ENCODE peak calls at places on chromosomes 13 and 19, in seven cellular contexts. C, Y, E, N, O, P and T are unnamed samples.

GRCh38 chr19:47032171-47032811 is 12.7 kb downstream of the NPAS1 start:
- DNase-seq in C (no peak), Y (peak), E (peak), N (peak), O (peak), P (no peak), T (peak)

GRCh38 chr13:28522871-28523270 is 27.9 kb upstream of the FLT1 start:
- DNase-seq in C (no peak), Y (no peak), E (no peak), N (no peak), O (no peak), P (no peak), T (no peak)

GRCh38 chr13:110518150-110518525 is 43.4 kb downstream of the RAB20 start:
- DNase-seq in C (no peak), Y (no peak), E (no peak), N (no peak), O (no peak), P (no peak), T (no peak)

GRCh38 chr19:34224996-34225658 is 29.2 kb upstream of the GARRE1 start:
- DNase-seq in C (no peak), Y (no peak), E (no peak), N (no peak), O (peak), P (no peak), T (no peak)

GRCh38 chr13:29607465-29607864 is 12.0 kb upstream of the SLC7A1 start:
- DNase-seq in C (no peak), Y (no peak), E (no peak), N (no peak), O (peak), P (no peak), T (no peak)

GRCh38 chr13:76882431-76882830 is 3.8 kb downstream of the KCTD12 start:
- DNase-seq in C (no peak), Y (no peak), E (no peak), N (no peak), O (peak), P (no peak), T (no peak)

GRCh38 chr13:25237083-25237482 is 50.2 kb downstream of the MTMR6 start:
- DNase-seq in C (no peak), Y (no peak), E (peak), N (no peak), O (no peak), P (no peak), T (no peak)

GRCh38 chr13:103996733-103997132 is 930.5 kb upstream of the SLC10A2 start:
- DNase-seq in C (no peak), Y (no peak), E (no peak), N (no peak), O (no peak), P (no peak), T (no peak)

GRCh38 chr13:35936579-35936978 is 194.6 kb downstream of the DCLK1 start:
- DNase-seq in C (no peak), Y (no peak), E (no peak), N (no peak), O (no peak), P (no peak), T (no peak)

GRCh38 chr19:19595171-19595701 is 23.3 kb downstream of the PBX4 start:
- DNase-seq in C (no peak), Y (no peak), E (no peak), N (no peak), O (peak), P (no peak), T (no peak)

GRCh38 chr19:5961969-5962945 is 15.7 kb downstream of the RANBP3 start:
- DNase-seq in C (peak), Y (peak), E (peak), N (no peak), O (peak), P (peak), T (no peak)

GRCh38 chr13:43766766-43767165 is 20.0 kb downstream of the ENOX1 start:
- DNase-seq in C (no peak), Y (no peak), E (no peak), N (no peak), O (no peak), P (peak), T (no peak)

GRCh38 chr13:32150794-32151193 is 119.2 kb downstream of the FRY start:
- DNase-seq in C (no peak), Y (no peak), E (no peak), N (no peak), O (peak), P (peak), T (no peak)

GRCh38 chr19:23406716-23407115 is 11.4 kb upstream of the ZNF91 start:
- DNase-seq in C (no peak), Y (no peak), E (no peak), N (no peak), O (no peak), P (no peak), T (no peak)

GRCh38 chr19:45747513-45747912 is 14.3 kb downstream of the MEIOSIN start:
- DNase-seq in C (no peak), Y (no peak), E (no peak), N (no peak), O (no peak), P (no peak), T (no peak)